ENCODE peak calls at places on chromosomes 11 and 22, in eight cellular contexts. C is iPS DF 6.9; A is heart right ventricle; H is A549; G is activated T-cell treated with anti-CD3 and anti-CD28 coated beads, Interleukin-2, amount 50 U/mL, for 1 hour; B is GM23338; I is stimulated activated CD8-positive, alpha-beta memory T cell treated with anti-CD3 and anti-CD28 coated beads, Interleukin-2, amount 100 ng/mL, for 1 hour; S is activated naive CD4-positive, alpha-beta T cell. D is an unnamed sample.

GRCh38 chr11:2434506-2435255 is 9.6 kb downstream of the TRPM5 start:
- DNase-seq in C (no peak), S (no peak), A (no peak), G (no peak), B (no peak), I (no peak), H (no peak), D (no peak)

GRCh38 chr11:1846453-1846932 is 6.4 kb upstream of the LSP1 start:
- DNase-seq in A (peak; percentile 14), S (no peak), G (no peak), I (no peak), B (no peak), H (no peak), C (no peak), D (no peak)

GRCh38 chr11:88043149-88043548 is 132.1 kb downstream of the RAB38 start:
- DNase-seq in I (no peak), S (no peak), H (no peak), G (no peak), A (no peak), B (no peak), C (no peak), D (no peak)

GRCh38 chr11:1039481-1040427 is 3.2 kb upstream of the MUC6 start:
- DNase-seq in A (peak; percentile 12), G (no peak), C (no peak), H (no peak), S (no peak), I (no peak), B (no peak), D (no peak)

GRCh38 chr22:24435323-24435645 is 7.9 kb downstream of the ADORA2A start:
- DNase-seq in S (no peak), A (no peak), I (no peak), H (no peak), B (no peak), C (no peak), G (no peak), D (no peak)

GRCh38 chr22:37334859-37335818 is 52.8 kb downstream of the CYTH4 start:
- DNase-seq in S (no peak), H (no peak), C (no peak), B (peak; percentile 79), G (no peak), I (no peak), A (no peak), D (peak; percentile 78)

GRCh38 chr11:67372232-67372992 is 986 bp downstream of the CLCF1 start:
- DNase-seq in A (peak; percentile 53), G (no peak), C (no peak), H (no peak), I (no peak), S (no peak), B (peak; percentile 52), D (peak; percentile 69)

GRCh38 chr11:30487200-30487898 is 98.8 kb downstream of the MPPED2 start:
- DNase-seq in B (no peak), H (no peak), G (no peak), A (no peak), S (no peak), C (no peak), I (no peak), D (no peak)